ENCODE peak calls at places on chromosomes 4 and X, in nine cellular contexts. V, Y, W, J, X, L, B, H and N are unnamed samples.

GRCh38 chrX:72208126-72208525 is 26.6 kb downstream of the PIN4 start:
- DNase-seq in X (no peak), J (no peak), Y (no peak), H (no peak), W (no peak), V (no peak), B (no peak), L (no peak), N (no peak)

GRCh38 chr4:173937871-173938270 is 345.6 kb downstream of the FBXO8 start:
- DNase-seq in X (no peak), J (no peak), L (no peak), V (no peak), H (no peak), B (no peak), W (no peak), Y (no peak), N (no peak)

GRCh38 chr4:66855956-66856355 is 689.3 kb downstream of the CENPC start:
- DNase-seq in J (no peak), Y (no peak), V (no peak), H (no peak), W (no peak), L (no peak), X (no peak), B (no peak), N (no peak)

GRCh38 chrX:77628294-77629025 is 157.6 kb downstream of the ATRX start:
- DNase-seq in V (no peak), Y (no peak), X (no peak), W (no peak), L (no peak), B (no peak), H (no peak), J (no peak), N (no peak)

GRCh38 chr4:896630-897029 is 35.5 kb downstream of the GAK start:
- DNase-seq in V (no peak), J (no peak), L (no peak), X (no peak), H (no peak), Y (no peak), W (no peak), B (no peak), N (no peak)

GRCh38 chrX:100512471-100512870 is 72.3 kb upstream of the TNMD start:
- DNase-seq in W (no peak), V (no peak), J (peak; percentile 3), B (no peak), H (peak; percentile 9), X (peak; percentile 15), Y (no peak), L (no peak), N (no peak)

GRCh38 chrX:29911673-29912072 is 303.7 kb upstream of the MAGEB2 start:
- DNase-seq in X (no peak), B (no peak), W (no peak), H (peak; percentile 13), L (no peak), J (no peak), Y (no peak), V (no peak), N (no peak)

GRCh38 chr4:75653845-75654503 is 19.2 kb downstream of the G3BP2 start:
- DNase-seq in H (peak; percentile 32), W (no peak), L (no peak), B (no peak), V (no peak), X (peak; percentile 50), J (no peak), Y (no peak), N (no peak)

GRCh38 chrX:768596-768995 is 138.0 kb downstream of the SHOX start:
- DNase-seq in X (no peak), L (no peak), Y (no peak), B (no peak), V (no peak), W (no peak), J (no peak), H (no peak), N (no peak)

GRCh38 chr4:48065587-48066052 is 49.0 kb downstream of the NIPAL1 start:
- DNase-seq in H (no peak), J (no peak), B (no peak), L (no peak), X (no peak), V (no peak), Y (no peak), W (no peak), N (no peak)

GRCh38 chr4:123997736-123998449 is 601.3 kb downstream of the SPRY1 start:
- DNase-seq in L (no peak), B (no peak), J (no peak), V (no peak), X (no peak), Y (no peak), W (no peak), H (no peak), N (no peak)

GRCh38 chr4:16443504-16444088 is 217.3 kb upstream of the TAPT1 start:
- DNase-seq in X (peak; percentile 56), V (no peak), B (no peak), J (peak; percentile 29), Y (no peak), L (peak; percentile 17), H (peak; percentile 18), W (no peak), N (peak; percentile 5)

GRCh38 chr4:108651068-108651794 is 832 bp downstream of the OSTC start:
- DNase-seq in W (no peak), L (no peak), Y (no peak), B (no peak), J (no peak), V (peak; percentile 28), X (peak; percentile 27), H (peak; percentile 21), N (no peak)

GRCh38 chrX:39984191-39984956 is 113.4 kb downstream of the BCOR start:
- DNase-seq in H (peak; percentile 45), W (no peak), B (no peak), Y (no peak), J (no peak), X (no peak), L (peak; percentile 32), V (peak; percentile 25), N (no peak)

GRCh38 chrX:125295337-125295736 is 24.3 kb upstream of the TEX13C start:
- DNase-seq in J (no peak), H (no peak), V (no peak), W (no peak), L (no peak), X (no peak), Y (no peak), B (no peak), N (no peak)

GRCh38 chr4:106993846-106994245 is 42.3 kb downstream of the DKK2 start:
- DNase-seq in B (no peak), J (no peak), W (no peak), V (no peak), Y (no peak), L (no peak), H (peak; percentile 20), X (no peak), N (no peak)

GRCh38 chr4:48778431-48779094 is 1.5 kb downstream of the FRYL start:
- DNase-seq in L (no peak), W (no peak), H (peak; percentile 22), J (peak; percentile 11), X (no peak), B (no peak), V (no peak), Y (no peak), N (no peak)

GRCh38 chr4:61918507-61919462 is 718.7 kb downstream of the ADGRL3 start:
- DNase-seq in X (peak; percentile 66), B (no peak), J (no peak), H (no peak), V (no peak), Y (no peak), L (no peak), W (no peak), N (no peak)

GRCh38 chr4:78876568-78877320 is 62.5 kb downstream of the PAQR3 start:
- DNase-seq in B (no peak), X (no peak), H (no peak), J (no peak), V (no peak), L (no peak), W (no peak), Y (no peak), N (no peak)

GRCh38 chrX:12115377-12115776 is 22.9 kb upstream of the FRMPD4 start:
- DNase-seq in V (no peak), W (no peak), L (no peak), B (no peak), H (peak; percentile 4), X (peak; percentile 45), J (no peak), Y (no peak), N (no peak)

GRCh38 chrX:6465731-6466130 is 69.2 kb downstream of the VCX3A start:
- DNase-seq in V (no peak), W (no peak), L (no peak), Y (no peak), B (no peak), J (no peak), H (no peak), X (no peak), N (no peak)

GRCh38 chr4:83629945-83630684 is 94.2 kb downstream of the GPAT3 start:
- DNase-seq in B (peak; percentile 50), H (peak; percentile 42), J (peak; percentile 41), W (no peak), L (peak; percentile 88), V (peak; percentile 28), X (no peak), Y (no peak), N (peak; percentile 54)